ENCODE peak calls at places on chromosomes 12 and 14, in five cellular contexts. G is stimulated activated CD8-positive, alpha-beta memory T cell treated with anti-CD3 and anti-CD28 coated beads, Interleukin-4, amount 100 ng/mL, for 48 hours; Y is HS-5; H is OCI-LY7; A is EL. V is an unnamed sample.

GRCh38 chr14:69673578-69674305 is 62.3 kb downstream of the SUSD6 start:
- DNase-seq in G (peak; percentile 39), Y (no peak), H (peak; percentile 52), A (no peak), V (no peak)

GRCh38 chr14:105856676-105857222 is 330.4 kb downstream of the TMEM121 start:
- DNase-seq in G (peak; percentile 21), Y (no peak), H (peak; percentile 71), A (no peak), V (no peak)

GRCh38 chr12:92503029-92503931 is 199.5 kb upstream of the PLEKHG7 start:
- DNase-seq in G (peak; percentile 46), Y (no peak), H (peak; percentile 40), A (no peak), V (peak; percentile 44)

GRCh38 chr12:4432878-4433820 is 12.5 kb downstream of the FGF6 start:
- DNase-seq in G (peak; percentile 8), Y (no peak), H (no peak), A (no peak), V (no peak)

GRCh38 chr12:124608451-124608870 is 41.0 kb upstream of the NCOR2 start:
- DNase-seq in G (no peak), Y (no peak), H (peak; percentile 83), A (no peak), V (no peak)

GRCh38 chr12:56894698-56895368 is 39.4 kb downstream of the SDR9C7 start:
- DNase-seq in G (no peak), Y (no peak), H (no peak), A (no peak), V (no peak)

GRCh38 chr12:90801776-90802175 is 153.2 kb downstream of the CCER1 start:
- DNase-seq in G (no peak), Y (peak; percentile 80), H (no peak), A (peak; percentile 76), V (no peak)

GRCh38 chr12:130076752-130077151 is 85.5 kb upstream of the FZD10 start:
- DNase-seq in G (no peak), Y (no peak), H (no peak), A (no peak), V (no peak)

GRCh38 chr14:53002576-53002975 is 51.7 kb upstream of the FERMT2 start:
- DNase-seq in G (no peak), Y (no peak), H (peak; percentile 5), A (no peak), V (no peak)

GRCh38 chr12:114399664-114400211 is 6.2 kb downstream of the TBX5 start:
- DNase-seq in G (no peak), Y (no peak), H (no peak), A (peak; percentile 97), V (no peak)

GRCh38 chr12:108694812-108695278 is 36.5 kb downstream of the CORO1C start:
- DNase-seq in G (peak; percentile 39), Y (no peak), H (no peak), A (peak; percentile 58), V (no peak)

GRCh38 chr14:104224516-104225281 is 86.3 kb downstream of the KIF26A start:
- DNase-seq in G (peak; percentile 82), Y (no peak), H (peak; percentile 45), A (no peak), V (no peak)

GRCh38 chr12:77049767-77050353 is 15.5 kb downstream of the E2F7 start:
- DNase-seq in G (no peak), Y (no peak), H (peak; percentile 79), A (peak; percentile 57), V (no peak)

GRCh38 chr14:59331217-59331616 is 134.0 kb downstream of the GPR135 start:
- DNase-seq in G (no peak), Y (no peak), H (no peak), A (no peak), V (no peak)

GRCh38 chr12:17592472-17592871 is 497.5 kb downstream of the RERGL start:
- DNase-seq in G (no peak), Y (no peak), H (no peak), A (no peak), V (no peak)

GRCh38 chr12:46160081-46160980 is 108.5 kb downstream of the SLC38A1 start:
- DNase-seq in G (no peak), Y (no peak), H (no peak), A (peak; percentile 52), V (peak; percentile 42)

GRCh38 chr12:77796775-77797174 is 33.9 kb upstream of the NAV3 start:
- DNase-seq in G (no peak), Y (no peak), H (no peak), A (peak; percentile 18), V (no peak)

GRCh38 chr14:79602023-79602422 is 609.3 kb downstream of the DIO2 start:
- DNase-seq in G (no peak), Y (no peak), H (no peak), A (no peak), V (no peak)

GRCh38 chr12:65830305-65830704 is 6.0 kb downstream of the HMGA2 start:
- DNase-seq in G (no peak), Y (no peak), H (no peak), A (no peak), V (no peak)

GRCh38 chr14:34999500-34999899 is 16.7 kb downstream of the SRP54 start:
- DNase-seq in G (no peak), Y (no peak), H (no peak), A (no peak), V (no peak)

GRCh38 chr12:58502857-58503256 is 417.4 kb downstream of the LRIG3 start:
- DNase-seq in G (no peak), Y (no peak), H (no peak), A (peak; percentile 19), V (no peak)

GRCh38 chr12:50960130-50960529 is 7.8 kb downstream of the HIGD1C start:
- DNase-seq in G (no peak), Y (no peak), H (peak; percentile 11), A (no peak), V (no peak)

GRCh38 chr14:52314521-52315354 is 626 bp downstream of the PTGER2 start:
- DNase-seq in G (peak; percentile 65), Y (no peak), H (no peak), A (peak; percentile 37), V (peak; percentile 42)

GRCh38 chr12:25322351-25322750 is 71.6 kb upstream of the KRAS start:
- DNase-seq in G (no peak), Y (no peak), H (peak; percentile 29), A (no peak), V (no peak)

GRCh38 chr14:100900837-100901390 is 2.6 kb downstream of the RTL1 start:
- DNase-seq in G (peak; percentile 55), Y (no peak), H (peak; percentile 9), A (no peak), V (no peak)

GRCh38 chr12:79454338-79454777 is 236.4 kb downstream of the PAWR start:
- DNase-seq in G (no peak), Y (peak; percentile 43), H (no peak), A (peak; percentile 45), V (peak; percentile 68)

GRCh38 chr14:69079188-69079742 is 73.7 kb downstream of the DCAF5 start:
- DNase-seq in G (no peak), Y (peak; percentile 64), H (no peak), A (peak; percentile 94), V (no peak)

GRCh38 chr14:75781096-75781495 is 120.0 kb downstream of the TTLL5 start:
- DNase-seq in G (no peak), Y (no peak), H (no peak), A (no peak), V (no peak)

GRCh38 chr12:51171884-51172514 is 936 bp downstream of the TFCP2 start:
- DNase-seq in G (no peak), Y (peak; percentile 4), H (peak; percentile 22), A (peak; percentile 40), V (no peak)

GRCh38 chr12:7327913-7328312 is 24.0 kb downstream of the ACSM4 start:
- DNase-seq in G (no peak), Y (no peak), H (no peak), A (no peak), V (no peak)

GRCh38 chr12:65568517-65568916 is 255.8 kb upstream of the HMGA2 start:
- DNase-seq in G (no peak), Y (no peak), H (no peak), A (peak; percentile 62), V (no peak)

GRCh38 chr12:75471928-75472865 is 8.4 kb upstream of the GLIPR1 start:
- DNase-seq in G (no peak), Y (no peak), H (peak; percentile 88), A (no peak), V (no peak)

GRCh38 chr12:66035289-66035961 is 95.1 kb downstream of the LLPH start:
- DNase-seq in G (no peak), Y (no peak), H (peak; percentile 12), A (peak; percentile 74), V (no peak)

GRCh38 chr14:85336257-85336656 is 193.7 kb upstream of the FLRT2 start:
- DNase-seq in G (no peak), Y (no peak), H (no peak), A (no peak), V (no peak)

GRCh38 chr14:54901380-54902142 is 1.1 kb downstream of the GCH1 start:
- DNase-seq in G (peak; percentile 42), Y (no peak), H (peak; percentile 13), A (peak; percentile 22), V (no peak)

GRCh38 chr12:76277480-76277879 is 70.7 kb downstream of the BBS10 start:
- DNase-seq in G (no peak), Y (peak; percentile 62), H (no peak), A (peak; percentile 88), V (no peak)

GRCh38 chr12:75459755-75460154 is 20.8 kb upstream of the GLIPR1 start:
- DNase-seq in G (no peak), Y (no peak), H (no peak), A (no peak), V (no peak)

GRCh38 chr12:6312529-6313325 is 2.2 kb downstream of the PLEKHG6 start:
- DNase-seq in G (no peak), Y (no peak), H (no peak), A (peak; percentile 49), V (no peak)

V was measured in uterus.